ENCODE peak calls at places on chromosome 14, in nine cellular contexts. One of them, this sample, is unnamed.

GRCh38 chr14:89550761-89551283 is 133.8 kb upstream of the FOXN3 start:
- DNase-seq in spleen: no peak
- DNase-seq in A549: no peak
- DNase-seq in IMR-90: no peak
- DNase-seq in GM12891: no peak
- DNase-seq in breast epithelium: no peak
- DNase-seq in heart left ventricle: no peak
- DNase-seq in ovary: no peak
- DNase-seq in esophagus squamous epithelium: no peak
- DNase-seq in this sample: no peak

GRCh38 chr14:91279354-91279753 is 34.9 kb upstream of the GPR68 start:
- DNase-seq in spleen: no peak
- DNase-seq in A549: no peak
- DNase-seq in IMR-90: no peak
- DNase-seq in GM12891: no peak
- DNase-seq in breast epithelium: no peak
- DNase-seq in heart left ventricle: no peak
- DNase-seq in ovary: no peak
- DNase-seq in esophagus squamous epithelium: no peak
- DNase-seq in this sample: no peak

GRCh38 chr14:68473794-68474193 is 319.1 kb downstream of the ZFP36L1 start:
- DNase-seq in spleen: no peak
- DNase-seq in A549: no peak
- DNase-seq in IMR-90: no peak
- DNase-seq in GM12891: no peak
- DNase-seq in breast epithelium: no peak
- DNase-seq in heart left ventricle: no peak
- DNase-seq in ovary: no peak
- DNase-seq in esophagus squamous epithelium: no peak
- DNase-seq in this sample: no peak

GRCh38 chr14:38605193-38606114 is 349.6 kb upstream of the CLEC14A start:
- DNase-seq in spleen: no peak
- DNase-seq in A549: no peak
- DNase-seq in IMR-90: no peak
- DNase-seq in GM12891: no peak
- DNase-seq in breast epithelium: no peak
- DNase-seq in heart left ventricle: no peak
- DNase-seq in ovary: no peak
- DNase-seq in esophagus squamous epithelium: no peak
- DNase-seq in this sample: no peak

GRCh38 chr14:105473033-105473676 is 1.5 kb upstream of the CRIP2 start:
- DNase-seq in spleen: no peak
- DNase-seq in A549: no peak
- DNase-seq in IMR-90: no peak
- DNase-seq in GM12891: no peak
- DNase-seq in breast epithelium: peak; percentile 54
- DNase-seq in heart left ventricle: no peak
- DNase-seq in ovary: no peak
- DNase-seq in esophagus squamous epithelium: no peak
- DNase-seq in this sample: no peak

GRCh38 chr14:103008768-103009342 is 48.5 kb downstream of the CDC42BPB start:
- DNase-seq in spleen: peak; percentile 50
- DNase-seq in A549: no peak
- DNase-seq in IMR-90: peak; percentile 72
- DNase-seq in GM12891: no peak
- DNase-seq in breast epithelium: no peak
- DNase-seq in heart left ventricle: peak; percentile 68
- DNase-seq in ovary: no peak
- DNase-seq in esophagus squamous epithelium: no peak
- DNase-seq in this sample: peak; percentile 36

GRCh38 chr14:49991491-49991890 is 98.6 kb downstream of the ARF6 start:
- DNase-seq in spleen: no peak
- DNase-seq in A549: no peak
- DNase-seq in IMR-90: no peak
- DNase-seq in GM12891: no peak
- DNase-seq in breast epithelium: no peak
- DNase-seq in heart left ventricle: no peak
- DNase-seq in ovary: no peak
- DNase-seq in esophagus squamous epithelium: no peak
- DNase-seq in this sample: no peak

GRCh38 chr14:77000340-77001235 is 27.9 kb downstream of the IRF2BPL start:
- DNase-seq in spleen: no peak
- DNase-seq in A549: no peak
- DNase-seq in IMR-90: peak; percentile 79
- DNase-seq in GM12891: no peak
- DNase-seq in breast epithelium: no peak
- DNase-seq in heart left ventricle: peak; percentile 45
- DNase-seq in ovary: peak; percentile 41
- DNase-seq in esophagus squamous epithelium: no peak
- DNase-seq in this sample: peak; percentile 86

GRCh38 chr14:67574156-67574555 is 25.9 kb downstream of the PIGH start:
- DNase-seq in spleen: peak; percentile 72
- DNase-seq in A549: no peak
- DNase-seq in IMR-90: no peak
- DNase-seq in GM12891: no peak
- DNase-seq in breast epithelium: no peak
- DNase-seq in heart left ventricle: no peak
- DNase-seq in ovary: no peak
- DNase-seq in esophagus squamous epithelium: no peak
- DNase-seq in this sample: peak; percentile 56

GRCh38 chr14:61560323-61560722 is 135.0 kb upstream of the HIF1A start:
- DNase-seq in spleen: no peak
- DNase-seq in A549: no peak
- DNase-seq in IMR-90: peak; percentile 61
- DNase-seq in GM12891: no peak
- DNase-seq in breast epithelium: no peak
- DNase-seq in heart left ventricle: no peak
- DNase-seq in ovary: no peak
- DNase-seq in esophagus squamous epithelium: no peak
- DNase-seq in this sample: no peak

GRCh38 chr14:35197015-35197414 is 74.7 kb downstream of the PRORP start:
- DNase-seq in spleen: no peak
- DNase-seq in A549: no peak
- DNase-seq in IMR-90: peak; percentile 77
- DNase-seq in GM12891: no peak
- DNase-seq in breast epithelium: no peak
- DNase-seq in heart left ventricle: no peak
- DNase-seq in ovary: no peak
- DNase-seq in esophagus squamous epithelium: no peak
- DNase-seq in this sample: no peak

GRCh38 chr14:78170203-78170602 is at the start of gene NRXN3:
- DNase-seq in spleen: no peak
- DNase-seq in A549: no peak
- DNase-seq in IMR-90: no peak
- DNase-seq in GM12891: no peak
- DNase-seq in breast epithelium: no peak
- DNase-seq in heart left ventricle: no peak
- DNase-seq in ovary: no peak
- DNase-seq in esophagus squamous epithelium: no peak
- DNase-seq in this sample: no peak

DNA sequence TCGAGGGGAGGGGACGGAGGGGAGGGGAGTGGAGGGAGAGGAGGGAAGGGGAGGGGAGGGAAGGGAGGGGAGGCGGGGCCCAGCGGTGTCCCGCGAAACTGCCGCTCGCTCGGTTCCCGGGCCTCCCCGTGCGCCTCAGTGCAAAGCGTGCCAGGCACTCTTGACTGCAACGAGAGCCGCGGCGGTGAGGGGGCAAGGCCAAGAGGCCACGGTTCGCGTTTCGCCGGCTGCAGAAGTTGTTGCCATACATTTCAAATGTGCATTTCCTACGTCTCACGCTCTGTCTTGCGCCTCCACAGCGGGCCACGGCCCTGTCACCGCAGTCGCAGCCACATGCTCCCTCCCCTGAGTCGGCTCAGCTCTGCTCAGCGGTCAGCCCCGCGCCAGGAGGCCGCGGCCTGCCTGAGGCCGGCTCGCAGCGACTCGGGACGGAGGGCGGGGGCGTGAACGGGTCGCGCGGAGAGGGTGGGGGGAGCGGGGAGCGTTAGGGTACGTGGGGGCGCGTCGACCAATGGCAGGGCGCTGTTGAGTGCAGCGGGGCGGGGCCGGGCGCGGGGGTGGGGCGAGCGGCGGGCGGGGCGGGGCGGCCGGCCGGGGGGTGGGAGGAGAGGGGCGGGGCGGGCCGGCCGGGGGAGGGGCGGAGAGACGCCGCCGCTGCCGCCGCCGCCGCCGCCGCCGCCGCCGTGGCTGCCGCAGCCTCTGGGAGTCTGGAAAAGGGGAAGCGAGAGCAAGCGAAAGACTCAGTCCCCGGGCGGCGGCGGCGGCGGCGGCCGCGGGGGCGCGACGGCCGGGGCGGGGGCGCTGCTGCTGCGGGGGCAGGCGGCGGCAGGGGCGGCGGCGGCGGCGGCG is at the start of gene PPP2R5C:
- DNase-seq in spleen: peak; percentile 98
- DNase-seq in A549: peak; percentile 95
- DNase-seq in IMR-90: peak; percentile 82
- DNase-seq in GM12891: peak; percentile 94
- DNase-seq in breast epithelium: peak; percentile 84
- DNase-seq in heart left ventricle: peak; percentile 95
- DNase-seq in ovary: peak; percentile 91
- DNase-seq in esophagus squamous epithelium: peak; percentile 68
- DNase-seq in this sample: peak; percentile 97
- TF ChIP-seq POLR2A in spleen: peak; percentile 54
- TF ChIP-seq POLR2A in A549: peak; percentile 43
- TF ChIP-seq POLR2A in IMR-90: peak; percentile 32
- TF ChIP-seq POLR2A in GM12891: no peak
- TF ChIP-seq POLR2A in breast epithelium: no peak
- TF ChIP-seq POLR2A in heart left ventricle: peak; percentile 71
- TF ChIP-seq POLR2A in ovary: peak; percentile 34
- TF ChIP-seq POLR2A in esophagus squamous epithelium: no peak
- TF ChIP-seq POLR2A in this sample: peak; percentile 91

DNA sequence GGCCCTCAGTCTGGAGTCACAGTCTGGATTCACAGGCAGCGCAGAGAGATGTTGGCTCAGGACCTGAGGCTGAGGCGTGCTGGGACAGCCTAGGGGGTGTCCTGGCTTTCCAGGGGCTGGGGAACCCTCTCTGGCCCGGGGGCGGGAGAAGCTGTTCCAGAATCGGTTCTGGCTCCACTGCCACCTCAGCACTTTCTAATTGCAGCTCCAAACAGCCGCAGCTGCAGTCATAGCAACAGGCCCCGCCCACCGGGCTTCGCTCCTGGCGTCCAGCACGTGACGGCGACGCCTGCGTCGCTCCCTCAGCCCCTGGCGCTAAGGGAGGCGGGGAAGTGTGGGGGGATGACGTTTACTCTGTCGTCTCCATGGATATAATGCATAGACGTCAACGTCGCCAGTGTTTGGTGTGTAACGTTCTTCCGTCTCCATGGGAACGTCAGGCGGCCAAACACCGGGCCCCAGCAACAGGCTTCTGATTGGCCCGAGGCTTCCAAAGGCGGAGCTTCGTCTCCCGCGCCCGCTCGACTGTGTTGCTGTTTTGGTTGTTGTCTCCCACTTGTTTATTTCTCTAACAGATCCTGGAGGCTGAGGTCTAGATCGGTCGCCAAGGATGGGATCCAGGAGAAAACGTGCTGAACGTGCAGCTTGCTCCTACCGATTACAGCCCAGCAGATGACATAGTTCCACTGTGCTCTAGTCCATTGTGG is 19.7 kb upstream of the FOS start:
- DNase-seq in spleen: peak; percentile 100
- DNase-seq in A549: peak; percentile 98
- DNase-seq in IMR-90: peak; percentile 100
- DNase-seq in GM12891: peak; percentile 78
- DNase-seq in breast epithelium: peak; percentile 98
- DNase-seq in heart left ventricle: peak; percentile 100
- DNase-seq in ovary: peak; percentile 97
- DNase-seq in esophagus squamous epithelium: peak; percentile 94
- DNase-seq in this sample: peak; percentile 99
- TF ChIP-seq POLR2A in spleen: peak; percentile 79
- TF ChIP-seq POLR2A in A549: no peak
- TF ChIP-seq POLR2A in IMR-90: peak; percentile 71
- TF ChIP-seq POLR2A in GM12891: no peak
- TF ChIP-seq POLR2A in breast epithelium: peak; percentile 76
- TF ChIP-seq POLR2A in heart left ventricle: peak; percentile 72
- TF ChIP-seq POLR2A in ovary: peak; percentile 95
- TF ChIP-seq POLR2A in esophagus squamous epithelium: no peak
- TF ChIP-seq POLR2A in this sample: peak; percentile 50

DNA sequence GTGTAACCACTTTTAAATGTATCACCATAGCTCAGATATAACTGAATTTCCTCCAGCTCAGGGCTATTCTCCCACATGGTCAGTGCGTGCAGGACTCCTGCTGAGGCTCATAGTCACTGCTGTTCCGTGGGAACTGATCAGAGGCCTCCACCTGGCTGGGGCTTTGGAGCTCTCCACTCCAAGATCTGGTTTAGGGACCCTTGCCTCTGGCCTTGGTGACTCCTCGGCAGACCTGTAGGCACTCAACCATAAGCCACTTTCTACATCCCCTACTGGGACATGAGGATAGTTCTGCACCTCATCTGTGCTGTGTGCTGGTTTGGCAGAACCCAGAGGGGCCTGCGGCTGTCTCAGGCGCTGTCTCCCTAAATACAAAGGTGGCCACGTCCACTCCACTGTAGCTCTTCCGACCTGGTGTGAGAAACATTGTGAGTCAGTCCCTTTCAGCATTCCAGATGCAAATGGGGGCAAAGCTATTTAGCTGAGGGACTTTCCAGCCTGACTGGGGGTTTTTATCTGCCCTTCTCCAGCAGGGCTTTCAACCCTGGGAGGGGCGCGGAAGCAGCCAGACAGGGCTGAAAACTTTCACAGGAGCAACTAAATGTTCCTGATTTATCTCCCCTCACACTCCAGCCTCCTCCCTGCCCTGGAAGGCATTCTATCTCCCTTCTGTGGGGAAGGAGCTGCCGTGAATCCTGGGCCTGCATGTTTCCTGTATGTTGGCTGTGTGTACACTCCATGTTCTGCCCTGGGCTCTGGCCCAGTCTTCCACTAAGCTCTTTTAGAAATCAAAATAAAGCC is 218.3 kb upstream of the DAAM1 start:
- DNase-seq in spleen: no peak
- DNase-seq in A549: no peak
- DNase-seq in IMR-90: peak; percentile 64
- DNase-seq in GM12891: no peak
- DNase-seq in breast epithelium: no peak
- DNase-seq in heart left ventricle: no peak
- DNase-seq in ovary: peak; percentile 17
- DNase-seq in esophagus squamous epithelium: no peak
- DNase-seq in this sample: no peak
- TF ChIP-seq POLR2A in spleen: no peak
- TF ChIP-seq POLR2A in A549: no peak
- TF ChIP-seq POLR2A in IMR-90: no peak
- TF ChIP-seq POLR2A in GM12891: no peak
- TF ChIP-seq POLR2A in breast epithelium: no peak
- TF ChIP-seq POLR2A in heart left ventricle: no peak
- TF ChIP-seq POLR2A in ovary: no peak
- TF ChIP-seq POLR2A in esophagus squamous epithelium: no peak
- TF ChIP-seq POLR2A in this sample: no peak

DNA sequence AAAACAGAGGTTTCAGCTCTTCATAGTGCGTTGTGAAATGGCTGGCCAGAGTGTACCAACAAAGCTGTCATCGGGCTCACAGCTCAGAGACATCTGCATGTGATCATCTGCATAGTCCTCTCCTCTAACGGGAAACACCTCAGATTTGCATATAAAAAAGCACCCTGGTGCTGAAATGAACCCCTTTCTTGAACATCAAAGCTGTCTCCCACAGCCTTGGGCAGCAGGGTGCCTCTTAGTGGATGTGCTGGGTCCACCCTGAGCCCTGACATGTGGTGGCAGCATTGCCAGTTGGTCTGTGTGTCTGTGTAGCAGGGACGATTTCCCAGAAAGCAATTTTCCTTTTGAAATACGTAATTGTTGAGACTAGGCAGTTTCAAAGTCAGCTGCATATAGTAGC is 14.3 kb upstream of the PAPLN start:
- DNase-seq in spleen: no peak
- DNase-seq in A549: no peak
- DNase-seq in IMR-90: no peak
- DNase-seq in GM12891: no peak
- DNase-seq in breast epithelium: no peak
- DNase-seq in heart left ventricle: no peak
- DNase-seq in ovary: no peak
- DNase-seq in esophagus squamous epithelium: no peak
- DNase-seq in this sample: no peak
- TF ChIP-seq POLR2A in spleen: no peak
- TF ChIP-seq POLR2A in A549: no peak
- TF ChIP-seq POLR2A in IMR-90: no peak
- TF ChIP-seq POLR2A in GM12891: no peak
- TF ChIP-seq POLR2A in breast epithelium: no peak
- TF ChIP-seq POLR2A in heart left ventricle: no peak
- TF ChIP-seq POLR2A in ovary: no peak
- TF ChIP-seq POLR2A in esophagus squamous epithelium: no peak
- TF ChIP-seq POLR2A in this sample: no peak

This sample was measured in sigmoid colon.